ENCODE peak calls at places on chromosome 11, in ten cellular contexts. A is activated CD4-positive, alpha-beta T cell treated with anti-CD3 and anti-CD28 coated beads, Interleukin-2, amount 10 ng/mL, durations not matched to agents 7 days and 5 days; T is activated T-cell treated with anti-CD3 and anti-CD28 coated beads, Interleukin-2, amount 50 U/mL, for 48 hours; O is activated CD8-positive, alpha-beta memory T cell treated with anti-CD3 and anti-CD28 coated beads for 1 hour; M is NCI-H2029 treated with DMSO at 0.1 percent for 48 hours; G is H9; E is stimulated activated CD4-positive, alpha-beta T cell treated with anti-CD3 and anti-CD28 coated beads, Interleukin-2, amount 100 ng/mL, for 48 hours; Z is HuH-7; D is NCI-H460; X is NCI-H2081 treated with DMSO at 0.1 percent for 48 hours. I is an unnamed sample.

GRCh38 chr11:69035959-69036340 is 12.8 kb upstream of the TPCN2 start:
- DNase-seq in A (no peak), T (no peak), O (no peak), M (no peak), G (no peak), E (no peak), Z (no peak), D (no peak), X (no peak), I (no peak)

GRCh38 chr11:134973801-134974200 is 561.8 kb upstream of the B3GAT1 start:
- DNase-seq in A (no peak), T (no peak), O (no peak), M (no peak), G (no peak), E (no peak), Z (no peak), D (no peak), X (no peak), I (no peak)

GRCh38 chr11:74449369-74449931 is 17.9 kb downstream of the KCNE3 start:
- DNase-seq in A (peak; percentile 65), T (peak; percentile 31), O (peak; percentile 13), M (peak; percentile 82), G (peak; percentile 47), E (peak; percentile 14), Z (no peak), D (peak; percentile 56), X (peak; percentile 78), I (peak; percentile 94)

GRCh38 chr11:10664005-10664404 is 29.6 kb downstream of the IRAG1 start:
- DNase-seq in A (no peak), T (no peak), O (no peak), M (no peak), G (no peak), E (no peak), Z (no peak), D (no peak), X (no peak), I (no peak)

GRCh38 chr11:119030029-119030328 is 698 bp downstream of the SLC37A4 start:
- DNase-seq in A (no peak), T (peak; percentile 72), O (no peak), M (no peak), G (no peak), E (no peak), Z (no peak), D (no peak), X (no peak), I (no peak)

GRCh38 chr11:104151404-104152204 is 12.3 kb downstream of the PDGFD start:
- DNase-seq in A (no peak), T (no peak), O (no peak), M (no peak), G (no peak), E (no peak), Z (no peak), D (peak; percentile 1), X (no peak), I (peak; percentile 22)

GRCh38 chr11:122354029-122354697 is 238.1 kb upstream of the BLID start:
- DNase-seq in A (no peak), T (no peak), O (no peak), M (no peak), G (no peak), E (no peak), Z (no peak), D (no peak), X (no peak), I (no peak)

GRCh38 chr11:69126286-69126685 is 29.4 kb upstream of the SMIM38 start:
- DNase-seq in A (no peak), T (no peak), O (no peak), M (no peak), G (peak; percentile 25), E (no peak), Z (no peak), D (no peak), X (no peak), I (no peak)

GRCh38 chr11:45285931-45286632 is at the start of gene SYT13:
- DNase-seq in A (no peak), T (no peak), O (no peak), M (peak; percentile 51), G (peak; percentile 92), E (no peak), Z (no peak), D (no peak), X (no peak), I (no peak)

GRCh38 chr11:125224391-125225015 is 60.0 kb downstream of the PKNOX2 start:
- DNase-seq in A (no peak), T (peak; percentile 19), O (no peak), M (no peak), G (peak; percentile 53), E (no peak), Z (peak; percentile 15), D (no peak), X (no peak), I (peak; percentile 57)

GRCh38 chr11:36037031-36037430 is 93.2 kb downstream of the LDLRAD3 start:
- DNase-seq in A (no peak), T (no peak), O (no peak), M (no peak), G (no peak), E (no peak), Z (no peak), D (no peak), X (no peak), I (no peak)

GRCh38 chr11:45041556-45041955 is 90.9 kb upstream of the TP53I11 start:
- DNase-seq in A (no peak), T (no peak), O (no peak), M (no peak), G (no peak), E (no peak), Z (no peak), D (no peak), X (peak; percentile 96), I (no peak)

GRCh38 chr11:126210871-126211235 is 597 bp downstream of the RPUSD4 start:
- DNase-seq in A (no peak), T (no peak), O (no peak), M (no peak), G (no peak), E (no peak), Z (no peak), D (no peak), X (no peak), I (no peak)

GRCh38 chr11:65428578-65429068 is 6.0 kb downstream of the NEAT1 start:
- DNase-seq in A (no peak), T (peak; percentile 41), O (no peak), M (no peak), G (no peak), E (no peak), Z (no peak), D (no peak), X (no peak), I (no peak)

GRCh38 chr11:95363189-95363588 is 132.2 kb upstream of the SESN3 start:
- DNase-seq in A (no peak), T (no peak), O (no peak), M (no peak), G (no peak), E (no peak), Z (no peak), D (no peak), X (no peak), I (no peak)

GRCh38 chr11:69382131-69383128 is 88.5 kb downstream of the MYEOV start:
- DNase-seq in A (no peak), T (no peak), O (no peak), M (no peak), G (peak; percentile 41), E (no peak), Z (peak; percentile 95), D (peak; percentile 45), X (no peak), I (no peak)

GRCh38 chr11:14424096-14424495 is 65.1 kb upstream of the RRAS2 start:
- DNase-seq in A (no peak), T (no peak), O (no peak), M (no peak), G (no peak), E (no peak), Z (no peak), D (peak; percentile 27), X (no peak), I (no peak)

GRCh38 chr11:15945726-15946125 is 410.6 kb downstream of the SOX6 start:
- DNase-seq in A (no peak), T (no peak), O (no peak), M (no peak), G (no peak), E (no peak), Z (no peak), D (no peak), X (no peak), I (no peak)

GRCh38 chr11:45501980-45502545 is 163.4 kb downstream of the CHST1 start:
- DNase-seq in A (no peak), T (no peak), O (no peak), M (no peak), G (no peak), E (no peak), Z (no peak), D (no peak), X (no peak), I (no peak)

GRCh38 chr11:114395776-114396175 is 4.5 kb downstream of the C11orf71 start:
- DNase-seq in A (no peak), T (no peak), O (no peak), M (no peak), G (peak; percentile 67), E (no peak), Z (no peak), D (no peak), X (no peak), I (peak; percentile 8)

GRCh38 chr11:26593686-26594085 is 21.6 kb upstream of the MUC15 start:
- DNase-seq in A (no peak), T (no peak), O (no peak), M (no peak), G (no peak), E (no peak), Z (no peak), D (no peak), X (no peak), I (no peak)

GRCh38 chr11:68038718-68039525 is at the start of gene TCIRG1:
- DNase-seq in A (peak; percentile 64), T (peak; percentile 81), O (no peak), M (peak; percentile 34), G (peak; percentile 90), E (peak; percentile 63), Z (peak; percentile 100), D (peak; percentile 79), X (no peak), I (peak; percentile 72)

GRCh38 chr11:107587306-107587979 is 3.5 kb upstream of the ELMOD1 start:
- DNase-seq in A (no peak), T (no peak), O (no peak), M (no peak), G (no peak), E (no peak), Z (no peak), D (no peak), X (no peak), I (no peak)

GRCh38 chr11:26350002-26350401 is 18.1 kb downstream of the ANO3 start:
- DNase-seq in A (no peak), T (no peak), O (no peak), M (no peak), G (no peak), E (no peak), Z (no peak), D (no peak), X (no peak), I (no peak)

GRCh38 chr11:134098566-134099184 is 29.8 kb downstream of the JAM3 start:
- DNase-seq in A (peak; percentile 13), T (no peak), O (no peak), M (no peak), G (no peak), E (no peak), Z (no peak), D (no peak), X (peak; percentile 10), I (peak; percentile 43)

GRCh38 chr11:1889941-1890855 is 1.5 kb downstream of the PRR33 start:
- DNase-seq in A (no peak), T (no peak), O (no peak), M (no peak), G (no peak), E (no peak), Z (no peak), D (no peak), X (no peak), I (no peak)

GRCh38 chr11:79525257-79525656 is 84.4 kb upstream of the TENM4 start:
- DNase-seq in A (no peak), T (no peak), O (no peak), M (peak; percentile 6), G (no peak), E (no peak), Z (no peak), D (no peak), X (no peak), I (no peak)

GRCh38 chr11:94781822-94782221 is 13.7 kb downstream of the AMOTL1 start:
- DNase-seq in A (no peak), T (no peak), O (no peak), M (no peak), G (no peak), E (no peak), Z (no peak), D (no peak), X (no peak), I (no peak)

I was measured in SK-MEL-5.